ENCODE peak calls at places on chromosome 14, in four cellular contexts. G, V, R and C are unnamed samples.

GRCh38 chr14:106094654-106095189 is 568.3 kb downstream of the TMEM121 start:
- DNase-seq in G (peak), V (no peak), R (no peak), C (no peak)

GRCh38 chr14:95946867-95947266 is 70.2 kb downstream of the TUNAR start:
- DNase-seq in G (no peak), V (no peak), R (no peak), C (no peak)

GRCh38 chr14:101005447-101005846 is 101.9 kb upstream of the RTL1 start:
- DNase-seq in G (no peak), V (no peak), R (no peak), C (no peak)

GRCh38 chr14:99327458-99328250 is 55.7 kb upstream of the BCL11B start:
- DNase-seq in G (no peak), V (peak), R (no peak), C (no peak)

GRCh38 chr14:75821828-75822521 is 159.8 kb downstream of the TGFB3 start:
- DNase-seq in G (no peak), V (no peak), R (no peak), C (no peak)

GRCh38 chr14:65414961-65415589 is 2.5 kb downstream of the FUT8 start:
- DNase-seq in G (no peak), V (no peak), R (no peak), C (peak)

GRCh38 chr14:34655959-34656358 is 26.0 kb upstream of the SNX6 start:
- DNase-seq in G (no peak), V (no peak), R (no peak), C (no peak)

GRCh38 chr14:83548061-83548839 is 1981.7 kb upstream of the FLRT2 start:
- DNase-seq in G (no peak), V (no peak), R (no peak), C (no peak)

GRCh38 chr14:84465890-84466289 is 1064.1 kb upstream of the FLRT2 start:
- DNase-seq in G (no peak), V (no peak), R (no peak), C (no peak)

GRCh38 chr14:34592623-34593022 is 37.3 kb downstream of the SNX6 start:
- DNase-seq in G (no peak), V (no peak), R (no peak), C (no peak)

GRCh38 chr14:91047174-91047753 is 13.2 kb downstream of the RPS6KA5 start:
- DNase-seq in G (no peak), V (no peak), R (no peak), C (no peak)

GRCh38 chr14:97066068-97066899 is 269.1 kb downstream of the VRK1 start:
- DNase-seq in G (no peak), V (no peak), R (no peak), C (no peak)

GRCh38 chr14:88746042-88746441 is 46.7 kb downstream of the EML5 start:
- DNase-seq in G (no peak), V (no peak), R (no peak), C (no peak)

GRCh38 chr14:36829547-36829946 is 167.9 kb downstream of the PAX9 start:
- DNase-seq in G (no peak), V (no peak), R (no peak), C (no peak)

GRCh38 chr14:70186826-70187483 is 1.8 kb downstream of the SLC8A3 start:
- DNase-seq in G (no peak), V (peak), R (no peak), C (peak)

GRCh38 chr14:68621400-68622365 is 171.2 kb downstream of the ZFP36L1 start:
- DNase-seq in G (no peak), V (peak), R (peak), C (no peak)

GRCh38 chr14:93109572-93110481 is 5.9 kb downstream of the ITPK1 start:
- DNase-seq in G (no peak), V (no peak), R (no peak), C (no peak)

GRCh38 chr14:69543341-69544249 is 31.1 kb downstream of the CCDC177 start:
- DNase-seq in G (peak), V (no peak), R (no peak), C (no peak)

GRCh38 chr14:58739674-58740073 is 101.9 kb downstream of the DACT1 start:
- DNase-seq in G (no peak), V (no peak), R (no peak), C (no peak)

GRCh38 chr14:53331247-53331646 is 178.1 kb upstream of the DDHD1 start:
- DNase-seq in G (no peak), V (no peak), R (no peak), C (no peak)

GRCh38 chr14:28773917-28774691 is 7.5 kb downstream of the FOXG1 start:
- DNase-seq in G (no peak), V (no peak), R (no peak), C (peak)

GRCh38 chr14:23538049-23538718 is 13.4 kb downstream of the ZFHX2 start:
- DNase-seq in G (no peak), V (no peak), R (no peak), C (no peak)

GRCh38 chr14:78170203-78170602 is at the start of gene NRXN3:
- DNase-seq in G (no peak), V (no peak), R (no peak), C (no peak)

GRCh38 chr14:25120261-25120660 is 70.3 kb upstream of the STXBP6 start:
- DNase-seq in G (no peak), V (no peak), R (no peak), C (no peak)

GRCh38 chr14:88481794-88482193 is 73.0 kb downstream of the PTPN21 start:
- DNase-seq in G (no peak), V (no peak), R (no peak), C (no peak)

GRCh38 chr14:32545109-32545857 is 216.2 kb downstream of the AKAP6 start:
- DNase-seq in G (no peak), V (no peak), R (no peak), C (no peak)

GRCh38 chr14:65560340-65561027 is 148.0 kb downstream of the FUT8 start:
- DNase-seq in G (no peak), V (no peak), R (no peak), C (no peak)

GRCh38 chr14:58082491-58083098 is 69.4 kb downstream of the ARMH4 start:
- DNase-seq in G (no peak), V (no peak), R (no peak), C (peak)

GRCh38 chr14:95953111-95953724 is 76.6 kb downstream of the TUNAR start:
- DNase-seq in G (no peak), V (no peak), R (no peak), C (peak)

GRCh38 chr14:53979747-53980642 is 23.4 kb upstream of the BMP4 start:
- DNase-seq in G (no peak), V (no peak), R (no peak), C (no peak)

GRCh38 chr14:60796434-60796833 is 61.9 kb downstream of the MNAT1 start:
- DNase-seq in G (no peak), V (no peak), R (no peak), C (no peak)

GRCh38 chr14:74539503-74539902 is 45.9 kb downstream of the ISCA2 start:
- DNase-seq in G (no peak), V (no peak), R (no peak), C (no peak)

GRCh38 chr14:23433457-23433856 is 2.0 kb downstream of the MYH7 start:
- DNase-seq in G (no peak), V (no peak), R (no peak), C (no peak)

GRCh38 chr14:32635103-32635719 is 303.5 kb upstream of the NPAS3 start:
- DNase-seq in G (no peak), V (no peak), R (no peak), C (peak)

GRCh38 chr14:75088566-75089373 is 19.3 kb downstream of the ZC2HC1C start:
- DNase-seq in G (peak), V (no peak), R (no peak), C (peak)

GRCh38 chr14:104604461-104605449 is at the start of gene TMEM179:
- DNase-seq in G (no peak), V (peak), R (no peak), C (peak)

GRCh38 chr14:89417469-89418225 is 614 bp upstream of the FOXN3 start:
- DNase-seq in G (peak), V (peak), R (peak), C (peak)

GRCh38 chr14:101120636-101121398 is 217.3 kb upstream of the RTL1 start:
- DNase-seq in G (no peak), V (no peak), R (peak), C (no peak)

GRCh38 chr14:32426596-32427408 is 97.7 kb downstream of the AKAP6 start:
- DNase-seq in G (no peak), V (no peak), R (no peak), C (peak)

GRCh38 chr14:21071225-21072041 is 1.3 kb downstream of the ARHGEF40 start:
- DNase-seq in G (peak), V (peak), R (no peak), C (peak)